ENCODE peak calls at places on chromosome 6, in seven cellular contexts. S is MM.1S, T is OCI-LY7, W is HCT116, D is PC-3, U is SK-N-SH, B is neural progenitor cell. L is an unnamed sample. For H3K9me3, the result is how much of the 10 kb centered on the place peaks cover.

GRCh38 chr6:92072387-92072786 is 1347.0 kb downstream of the EPHA7 start:
- DNase-seq in S (no peak), T (no peak), W (no peak), D (no peak), U (no peak), B (no peak), L (no peak)

GRCh38 chr6:45445749-45446454 is 68.2 kb upstream of the SUPT3H start:
- DNase-seq in S (no peak), T (no peak), W (peak), D (peak), U (peak), B (no peak), L (peak)

GRCh38 chr6:79421001-79421411 is 116.2 kb downstream of the LCA5 start:
- DNase-seq in S (no peak), T (no peak), W (no peak), D (no peak), U (no peak), B (no peak), L (no peak)

GRCh38 chr6:36547646-36548400 is 544 bp upstream of the STK38 start:
- DNase-seq in S (no peak), T (peak), W (no peak), D (no peak), U (peak), B (no peak), L (no peak)

GRCh38 chr6:26041946-26042345 is 45.3 kb upstream of the HFE start:
- DNase-seq in S (no peak), T (no peak), W (no peak), D (no peak), U (no peak), B (no peak), L (no peak)

GRCh38 chr6:80454197-80454596 is 347.7 kb downstream of the BCKDHB start:
- DNase-seq in S (peak), T (no peak), W (peak), D (peak), U (no peak), B (no peak), L (no peak)

GRCh38 chr6:75266716-75267291 is 17.8 kb downstream of the TMEM30A start:
- DNase-seq in S (peak), T (peak), W (no peak), D (peak), U (peak), B (peak), L (peak)

GRCh38 chr6:31878222-31878621 is 575 bp downstream of the SLC44A4 start:
- DNase-seq in S (no peak), T (no peak), W (no peak), D (no peak), U (peak), B (no peak), L (no peak)

GRCh38 chr6:14664616-14665315 is 547.2 kb downstream of the CD83 start:
- DNase-seq in S (no peak), T (peak), W (no peak), D (peak), U (peak), B (no peak), L (no peak)

GRCh38 chr6:7047966-7048365 is 59.8 kb upstream of the RREB1 start:
- DNase-seq in S (no peak), T (no peak), W (no peak), D (peak), U (no peak), B (no peak), L (peak)

GRCh38 chr6:7047071-7047470 is 60.7 kb upstream of the RREB1 start:
- DNase-seq in S (no peak), T (no peak), W (no peak), D (no peak), U (no peak), B (no peak), L (no peak)

GRCh38 chr6:7050099-7050498 is 57.7 kb upstream of the RREB1 start:
- DNase-seq in S (no peak), T (no peak), W (no peak), D (no peak), U (no peak), B (no peak), L (no peak)

GRCh38 chr6:7050911-7051779 is 56.6 kb upstream of the RREB1 start:
- DNase-seq in S (no peak), T (no peak), W (no peak), D (peak), U (no peak), B (peak), L (peak)

DNA sequence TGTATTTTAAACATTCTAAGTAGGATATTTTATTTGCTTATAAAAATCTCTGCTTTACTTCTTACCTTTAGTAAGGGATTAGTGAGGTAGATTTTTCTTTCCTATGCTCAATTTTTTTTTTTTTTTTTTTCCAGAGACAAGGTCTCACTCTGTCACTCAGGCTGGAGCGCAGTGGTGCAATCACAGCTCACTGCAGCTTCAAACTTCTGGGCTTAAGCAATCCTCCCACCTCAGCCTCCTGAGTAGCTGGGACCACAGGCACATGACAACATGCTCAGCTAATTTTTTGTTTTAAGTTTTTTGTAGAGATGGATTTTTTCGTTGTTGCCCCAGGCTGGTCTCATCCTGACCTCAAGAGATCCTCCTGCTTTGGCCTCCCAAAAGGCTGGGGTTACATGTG is 58.9 kb upstream of the RREB1 start:
- DNase-seq in S (no peak), T (no peak), W (no peak), D (no peak), U (no peak), B (no peak), L (no peak)
- TF ChIP-seq CTCF in S (no peak), T (no peak), W (no peak), D (no peak), U (no peak), B (no peak), L (no peak)

GRCh38 chr6:60867548-60867947 is 1418.5 kb downstream of the KHDRBS2 start:
- DNase-seq in S (no peak), T (no peak), W (no peak), D (no peak), U (no peak), B (no peak), L (no peak)
- H3K9me3 ChIP-seq in S (under half), T (under half), W (under half), D (under half), U (under half), B (under half), L (under half)

DNA sequence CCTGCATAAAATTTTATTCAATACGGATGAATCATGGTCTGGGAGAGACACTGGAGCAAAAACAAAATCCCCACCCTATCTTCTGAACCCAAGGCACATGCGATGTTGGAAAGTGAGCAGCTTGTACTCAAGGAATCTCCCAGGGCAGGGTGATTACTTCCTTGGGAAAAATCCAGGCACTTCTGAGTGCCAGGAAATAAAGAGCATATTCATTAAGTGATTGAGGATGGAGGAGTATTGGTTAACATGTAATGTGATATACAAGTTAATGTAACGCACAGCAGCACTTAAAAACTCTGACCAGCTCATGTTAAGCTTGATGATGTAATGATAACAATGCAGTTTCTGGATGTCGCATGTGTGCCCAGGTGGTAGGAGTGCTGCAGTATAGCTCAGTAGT is 82.1 kb upstream of the B3GAT2 start:
- DNase-seq in S (no peak), T (no peak), W (no peak), D (no peak), U (no peak), B (no peak), L (no peak)
- TF ChIP-seq EZH2phosphoT487 in S (no peak), T (no peak), W (no peak), D (no peak), U (no peak), B (no peak), L (no peak)

GRCh38 chr6:46486186-46486585 is 5.1 kb downstream of the RCAN2 start:
- DNase-seq in S (no peak), T (no peak), W (no peak), D (no peak), U (no peak), B (no peak), L (no peak)

GRCh38 chr6:46491789-46492547 is 719 bp upstream of the RCAN2 start:
- DNase-seq in S (no peak), T (peak), W (peak), D (peak), U (peak), B (peak), L (peak)

GRCh38 chr6:46491201-46491788 is at the start of gene RCAN2:
- DNase-seq in S (peak), T (peak), W (peak), D (peak), U (peak), B (peak), L (peak)

DNA sequence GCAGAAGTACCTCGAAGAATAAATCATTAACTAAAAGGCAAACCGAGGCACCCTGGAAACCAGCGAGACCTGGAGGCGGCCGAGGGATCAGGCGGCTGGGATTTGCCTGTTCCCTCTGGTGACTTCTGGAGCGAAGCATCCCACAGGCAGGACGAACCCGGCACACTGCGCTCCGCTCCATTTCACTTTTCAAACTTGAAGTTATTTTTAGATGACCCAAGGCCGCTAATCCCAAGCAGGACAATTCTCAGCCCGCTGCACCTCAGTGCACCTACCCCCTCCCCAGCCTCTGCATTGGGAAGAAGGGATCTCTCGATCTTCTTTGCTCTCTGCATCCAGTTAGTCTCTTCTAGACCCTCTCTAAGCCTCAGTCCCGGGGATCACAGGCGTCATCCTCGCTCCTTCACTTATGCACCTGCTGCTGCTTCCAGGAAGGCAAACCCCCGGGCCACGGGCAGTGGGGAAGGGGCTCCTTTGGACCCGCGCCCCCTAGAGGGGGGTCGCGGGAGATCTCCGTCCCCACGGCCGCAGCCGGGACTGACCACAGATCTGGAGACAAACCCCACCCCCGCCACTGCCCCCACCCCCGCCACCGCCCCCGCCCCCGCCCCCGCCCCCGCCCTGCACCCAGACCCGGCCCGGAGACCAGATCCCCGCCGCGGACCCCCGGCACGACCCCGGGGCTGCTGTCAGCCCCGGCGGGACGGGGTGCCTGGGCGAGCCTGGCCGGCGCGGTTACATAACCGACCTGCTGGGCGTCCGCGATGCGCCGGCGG is 636 bp downstream of the RCAN2 start:
- DNase-seq in S (no peak), T (peak), W (no peak), D (no peak), U (peak), B (peak), L (peak)
- TF ChIP-seq CTCF in S (peak), T (peak), W (no peak), D (peak), U (peak), B (peak), L (peak)

DNA sequence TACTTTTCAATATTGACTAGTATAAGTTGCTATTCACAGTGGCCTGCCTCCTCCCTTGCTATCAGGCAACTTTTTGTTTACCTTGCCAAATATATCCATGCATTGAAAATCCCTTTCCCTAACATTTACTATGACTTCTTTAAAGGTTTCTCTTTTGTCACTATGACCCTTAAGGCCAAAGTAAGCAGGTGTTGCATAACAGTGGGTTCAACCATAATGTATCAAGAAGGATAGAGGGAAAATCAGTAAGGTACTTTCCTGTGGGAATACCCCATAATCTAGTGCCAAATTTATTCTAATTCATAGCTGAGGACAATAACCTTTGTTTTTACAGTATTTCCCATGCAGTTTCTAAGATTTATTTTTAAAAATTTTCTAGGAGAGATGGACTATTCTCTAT is 527.6 kb downstream of the CDKAL1 start:
- DNase-seq in S (no peak), T (no peak), W (no peak), D (no peak), U (no peak), B (no peak), L (no peak)
- H3K9me3 ChIP-seq in S (under half), T (under half), W (under half), D (under half), U (under half), B (under half), L (under half)

GRCh38 chr6:136225496-136225895 is 24.6 kb downstream of the MTFR2 start:
- DNase-seq in S (no peak), T (no peak), W (no peak), D (no peak), U (no peak), B (no peak), L (peak)
- TF ChIP-seq EZH2phosphoT487 in S (no peak), T (no peak), W (no peak), D (no peak), U (no peak), B (no peak), L (no peak)

GRCh38 chr6:16336056-16336810 is 97.8 kb downstream of the GMPR start:
- DNase-seq in S (no peak), T (no peak), W (no peak), D (no peak), U (no peak), B (no peak), L (no peak)

GRCh38 chr6:16337280-16337975 is 99.0 kb downstream of the GMPR start:
- DNase-seq in S (no peak), T (no peak), W (no peak), D (no peak), U (peak), B (no peak), L (peak)

GRCh38 chr6:16335176-16335575 is 96.8 kb downstream of the GMPR start:
- DNase-seq in S (no peak), T (no peak), W (no peak), D (no peak), U (no peak), B (no peak), L (no peak)

GRCh38 chr6:16339263-16339587 is 100.8 kb downstream of the GMPR start:
- DNase-seq in S (no peak), T (no peak), W (no peak), D (no peak), U (no peak), B (no peak), L (no peak)

DNA sequence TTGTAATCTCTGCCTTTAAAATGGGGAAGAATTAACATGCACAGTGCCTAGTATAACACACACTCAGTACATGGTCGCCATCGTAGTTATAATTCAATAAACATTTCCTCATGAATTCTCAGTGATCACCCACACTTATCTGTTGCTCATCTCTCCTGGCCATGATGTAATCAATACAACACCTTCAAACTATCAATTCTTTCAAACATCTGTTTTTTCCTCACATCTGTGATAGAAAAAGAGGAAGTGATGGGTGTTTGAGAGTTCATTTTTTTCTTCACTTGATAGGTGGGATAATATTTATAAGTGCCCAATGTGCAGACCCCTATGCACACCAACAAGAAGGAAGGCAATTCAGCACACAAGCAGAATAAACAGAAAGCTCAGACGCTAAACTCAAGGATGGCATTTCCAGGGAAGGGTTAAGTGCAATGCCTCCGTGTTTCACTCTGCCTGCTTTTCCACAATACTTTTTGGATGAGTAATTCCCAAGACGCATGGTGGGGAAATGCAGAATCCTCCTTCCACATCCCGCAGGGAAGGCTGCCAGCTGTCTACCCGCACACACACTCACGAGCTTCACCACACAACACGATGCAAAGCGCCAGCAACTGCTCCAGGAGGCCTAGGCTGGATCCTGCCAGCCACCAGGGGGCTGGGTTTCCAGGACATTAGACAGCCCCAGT is 100.3 kb downstream of the GMPR start:
- DNase-seq in S (no peak), T (no peak), W (no peak), D (peak), U (peak), B (peak), L (peak)
- TF ChIP-seq CTCF in S (no peak), T (peak), W (peak), D (peak), U (peak), B (peak), L (peak)

GRCh38 chr6:4852938-4853337 is 76.7 kb downstream of the CDYL start:
- DNase-seq in S (no peak), T (no peak), W (no peak), D (no peak), U (no peak), B (no peak), L (no peak)

GRCh38 chr6:4849628-4850027 is 73.4 kb downstream of the CDYL start:
- DNase-seq in S (no peak), T (no peak), W (no peak), D (no peak), U (no peak), B (no peak), L (no peak)

GRCh38 chr6:4849214-4849613 is 73.0 kb downstream of the CDYL start:
- DNase-seq in S (no peak), T (no peak), W (no peak), D (no peak), U (no peak), B (no peak), L (no peak)

GRCh38 chr6:4853349-4853748 is 77.1 kb downstream of the CDYL start:
- DNase-seq in S (no peak), T (no peak), W (no peak), D (peak), U (no peak), B (no peak), L (no peak)

GRCh38 chr6:4851035-4851434 is 74.8 kb downstream of the CDYL start:
- DNase-seq in S (no peak), T (no peak), W (no peak), D (no peak), U (no peak), B (no peak), L (no peak)
- H3K9me3 ChIP-seq in S (under half), T (under half), W (under half), D (under half), U (under half), B (under half), L (under half)

DNA sequence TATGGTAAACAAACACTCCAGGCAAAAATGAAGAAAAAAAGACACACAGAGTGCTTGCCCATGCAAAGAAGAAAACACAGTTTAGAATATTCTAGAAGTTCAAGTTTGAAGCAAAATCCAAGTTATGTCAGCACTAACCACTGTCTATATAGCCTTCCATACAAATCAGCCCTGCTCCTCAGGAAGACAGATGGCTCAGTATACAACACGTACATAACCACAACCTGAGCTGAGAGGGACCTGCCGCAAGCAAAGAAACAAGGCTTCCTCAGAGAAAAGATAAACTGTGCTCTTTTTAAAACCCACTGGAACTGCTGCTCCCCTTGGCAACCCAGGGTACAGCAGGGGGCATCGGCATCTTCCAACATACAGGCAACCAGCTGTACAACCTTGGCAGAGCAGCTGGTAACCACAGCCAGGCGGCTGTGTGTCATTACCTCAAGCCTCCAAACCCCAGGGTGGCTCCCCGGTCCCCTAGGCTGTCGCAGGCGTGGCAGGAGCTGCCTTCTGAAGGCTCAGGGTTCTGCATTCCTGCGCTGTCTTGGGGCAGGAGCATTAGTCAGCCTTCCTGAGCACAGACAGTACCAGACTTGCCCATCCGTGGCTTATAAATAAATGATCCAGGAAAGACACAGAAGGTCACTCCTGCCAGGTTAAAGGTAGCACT is 249.5 kb downstream of the ADGRG6 start:
- DNase-seq in S (no peak), T (no peak), W (peak), D (peak), U (no peak), B (peak), L (no peak)
- TF ChIP-seq EZH2phosphoT487 in S (no peak), T (no peak), W (no peak), D (no peak), U (no peak), B (no peak), L (no peak)